ENCODE peak calls at places on chromosome 12, in five cellular contexts. E, H, Z, S and J are unnamed samples.

GRCh38 chr12:105469701-105470100 is 139.2 kb downstream of the C12orf75 start:
- DNase-seq in Z (no peak), E (no peak), S (no peak), H (no peak), J (no peak)

GRCh38 chr12:67085699-67086098 is 183.5 kb upstream of the CAND1 start:
- DNase-seq in Z (no peak), H (no peak), E (no peak), S (no peak), J (no peak)

GRCh38 chr12:19462441-19462840 is 23.1 kb downstream of the AEBP2 start:
- DNase-seq in S (no peak), Z (no peak), E (no peak), H (no peak), J (no peak)

GRCh38 chr12:52036587-52037171 is 14.6 kb upstream of the NR4A1 start:
- DNase-seq in Z (peak; percentile 57), H (peak; percentile 66), E (no peak), S (peak; percentile 83), J (peak; percentile 74)

GRCh38 chr12:96006727-96007126 is 10.6 kb upstream of the HAL start:
- DNase-seq in S (no peak), Z (no peak), H (no peak), E (no peak), J (no peak)

GRCh38 chr12:131747276-131747675 is 36.4 kb downstream of the SFSWAP start:
- DNase-seq in S (no peak), H (no peak), Z (no peak), E (no peak), J (no peak)

GRCh38 chr12:57087689-57088441 is 1.0 kb upstream of the NAB2 start:
- DNase-seq in E (peak; percentile 94), S (peak; percentile 88), Z (no peak), H (peak; percentile 29), J (no peak)

GRCh38 chr12:15446798-15447197 is 124.5 kb downstream of the PTPRO start:
- DNase-seq in Z (no peak), E (no peak), H (no peak), S (no peak), J (no peak)

GRCh38 chr12:45671254-45671653 is 58.3 kb upstream of the ARID2 start:
- DNase-seq in H (no peak), S (no peak), E (no peak), Z (no peak), J (no peak)

GRCh38 chr12:109926488-109927210 is 26.6 kb downstream of the TCHP start:
- DNase-seq in E (no peak), H (no peak), S (no peak), Z (no peak), J (no peak)

GRCh38 chr12:52871291-52871961 is 22.6 kb upstream of the KRT78 start:
- DNase-seq in S (no peak), E (no peak), Z (no peak), H (no peak), J (no peak)

GRCh38 chr12:127595506-127595905 is 671.5 kb upstream of the TMEM132C start:
- DNase-seq in Z (no peak), H (no peak), E (no peak), S (no peak), J (no peak)

GRCh38 chr12:106581543-106582263 is 1.1 kb upstream of the RFX4 start:
- DNase-seq in E (no peak), Z (no peak), S (no peak), H (no peak), J (no peak)

GRCh38 chr12:4153343-4153892 is 120.1 kb upstream of the CCND2 start:
- DNase-seq in E (no peak), S (peak; percentile 71), H (no peak), Z (peak; percentile 79), J (no peak)

GRCh38 chr12:2396448-2396871 is 343.7 kb downstream of the CACNA1C start:
- DNase-seq in H (no peak), S (no peak), Z (no peak), E (no peak), J (no peak)

GRCh38 chr12:26954027-26954426 is 15.8 kb downstream of the FGFR1OP2 start:
- DNase-seq in Z (no peak), E (no peak), S (no peak), H (no peak), J (no peak)

GRCh38 chr12:12398026-12398859 is 41.4 kb downstream of the BORCS5 start:
- DNase-seq in S (no peak), H (no peak), Z (no peak), E (no peak), J (no peak)

GRCh38 chr12:113322353-113322752 is 12.6 kb downstream of the SLC8B1 start:
- DNase-seq in Z (no peak), S (no peak), H (no peak), E (no peak), J (no peak)

GRCh38 chr12:107400686-107401447 is 284.7 kb upstream of the PWP1 start:
- DNase-seq in E (peak; percentile 22), S (no peak), Z (no peak), H (no peak), J (no peak)

GRCh38 chr12:102956738-102957338 is 636 bp upstream of the ASCL1 start:
- DNase-seq in S (no peak), H (no peak), E (no peak), Z (no peak), J (no peak)

GRCh38 chr12:126483145-126484068 is 1418.2 kb downstream of the AACS start:
- DNase-seq in E (no peak), Z (no peak), S (no peak), H (no peak), J (no peak)

GRCh38 chr12:115774148-115774905 is 503.2 kb downstream of the MED13L start:
- DNase-seq in S (no peak), H (no peak), Z (no peak), E (no peak), J (no peak)

GRCh38 chr12:132036063-132036683 is 86.4 kb downstream of the EP400 start:
- DNase-seq in Z (no peak), E (no peak), H (no peak), S (no peak), J (no peak)

GRCh38 chr12:131044760-131045381 is 91.2 kb downstream of the ADGRD1 start:
- DNase-seq in Z (no peak), H (no peak), S (no peak), E (no peak), J (no peak)

GRCh38 chr12:53938276-53939140 is at the start of gene HOXC13:
- DNase-seq in E (peak; percentile 99), S (peak; percentile 70), Z (no peak), H (peak; percentile 98), J (no peak)

GRCh38 chr12:53173085-53173715 is 7.3 kb upstream of the ZNF740 start:
- DNase-seq in S (no peak), E (no peak), Z (no peak), H (no peak), J (no peak)

GRCh38 chr12:49345048-49345839 is 1.4 kb upstream of the DNAJC22 start:
- DNase-seq in E (no peak), H (no peak), Z (no peak), S (peak; percentile 33), J (no peak)

GRCh38 chr12:82019533-82019932 is 260.4 kb upstream of the PPFIA2 start:
- DNase-seq in Z (no peak), E (no peak), S (no peak), H (no peak), J (no peak)

GRCh38 chr12:108832208-108832607 is 25.2 kb downstream of the SSH1 start:
- DNase-seq in S (no peak), E (no peak), H (no peak), Z (no peak), J (no peak)

GRCh38 chr12:89019439-89020120 is 332.7 kb downstream of the DUSP6 start:
- DNase-seq in S (peak; percentile 70), E (peak; percentile 75), H (peak; percentile 74), Z (peak; percentile 70), J (peak; percentile 36)

GRCh38 chr12:40238221-40238902 is 13.6 kb downstream of the LRRK2 start:
- DNase-seq in S (no peak), H (no peak), E (no peak), Z (no peak), J (no peak)

GRCh38 chr12:29299613-29300012 is 81.4 kb downstream of the ERGIC2 start:
- DNase-seq in S (no peak), E (no peak), Z (no peak), H (no peak), J (no peak)

GRCh38 chr12:112906712-112907414 is at the start of gene OAS1:
- DNase-seq in E (no peak), H (no peak), Z (peak; percentile 43), S (peak; percentile 9), J (peak; percentile 50)

GRCh38 chr12:110546339-110546738 is 36.8 kb downstream of the PPTC7 start:
- DNase-seq in Z (no peak), E (no peak), H (no peak), S (no peak), J (no peak)

GRCh38 chr12:75660107-75660530 is 148.7 kb upstream of the KRR1 start:
- DNase-seq in S (peak; percentile 6), H (no peak), E (no peak), Z (no peak), J (no peak)